ENCODE peak calls at places on chromosomes 3 and 15, in ten cellular contexts. O is mammary epithelial cell, Z is lung, K is GM12878, M is OCI-LY7, B is A549, A is suprapubic skin, I is Panc1, U is ovary, E is heart left ventricle. J is an unnamed sample.

GRCh38 chr3:100634493-100635272 is 25.3 kb downstream of the ADGRG7 start:
- DNase-seq in M (peak), U (no peak), Z (no peak), A (no peak), K (peak), E (no peak), I (no peak), B (peak), O (peak), J (no peak)

GRCh38 chr3:153373571-153373970 is 211.5 kb downstream of the RAP2B start:
- DNase-seq in E (peak), A (no peak), O (no peak), Z (no peak), U (no peak), B (no peak), M (peak), K (peak), I (no peak), J (no peak)

GRCh38 chr3:52593103-52593502 is 56.7 kb downstream of the UQCC5 start:
- DNase-seq in Z (no peak), O (no peak), B (no peak), E (peak), U (no peak), K (no peak), A (no peak), I (no peak), M (no peak), J (no peak)

GRCh38 chr3:171028025-171028778 is 1.7 kb upstream of the SLC2A2 start:
- DNase-seq in B (no peak), Z (peak), E (peak), A (no peak), O (peak), U (peak), K (no peak), I (no peak), M (no peak), J (peak)

GRCh38 chr15:66865622-66866611 is 163.9 kb downstream of the SMAD6 start:
- DNase-seq in U (no peak), A (no peak), B (no peak), K (peak), M (peak), Z (peak), E (peak), O (no peak), I (no peak), J (peak)

GRCh38 chr15:93026359-93026758 is 62.7 kb downstream of the RGMA start:
- DNase-seq in B (no peak), A (peak), I (no peak), M (no peak), O (no peak), K (no peak), E (no peak), Z (no peak), U (no peak), J (no peak)

GRCh38 chr3:98994128-98994762 is 92.8 kb upstream of the DCBLD2 start:
- DNase-seq in K (no peak), A (no peak), I (no peak), M (no peak), E (no peak), O (peak), U (no peak), Z (no peak), B (peak), J (no peak)

GRCh38 chr3:4421121-4421520 is 45.9 kb downstream of the SUMF1 start:
- DNase-seq in B (peak), Z (no peak), U (no peak), K (no peak), O (peak), E (no peak), A (no peak), M (no peak), I (no peak), J (no peak)

GRCh38 chr3:195352895-195353488 is 82.0 kb upstream of the XXYLT1 start:
- DNase-seq in I (peak), M (no peak), E (no peak), A (no peak), U (no peak), K (no peak), O (peak), Z (no peak), B (peak), J (no peak)

GRCh38 chr3:170809021-170809974 is 60.7 kb downstream of the RPL22L1 start:
- DNase-seq in E (no peak), I (peak), O (peak), U (no peak), K (no peak), M (peak), Z (no peak), B (peak), A (no peak), J (peak)

GRCh38 chr3:58692484-58692883 is 25.9 kb upstream of the FAM3D start:
- DNase-seq in M (no peak), O (no peak), I (no peak), K (no peak), E (no peak), B (no peak), U (no peak), Z (no peak), A (no peak), J (no peak)

GRCh38 chr3:58691997-58692396 is 25.4 kb upstream of the FAM3D start:
- DNase-seq in B (peak), I (no peak), U (no peak), E (no peak), O (peak), M (peak), K (no peak), Z (no peak), A (no peak), J (no peak)

GRCh38 chr3:58686847-58687246 is 20.3 kb upstream of the FAM3D start:
- DNase-seq in A (no peak), B (no peak), O (no peak), E (no peak), Z (no peak), U (no peak), M (no peak), I (no peak), K (no peak), J (no peak)

GRCh38 chr3:58688563-58688962 is 22.0 kb upstream of the FAM3D start:
- DNase-seq in M (no peak), I (no peak), B (no peak), O (no peak), U (no peak), K (no peak), E (no peak), Z (no peak), A (no peak), J (no peak)

GRCh38 chr3:58690490-58690889 is 23.9 kb upstream of the FAM3D start:
- DNase-seq in A (no peak), M (no peak), O (no peak), K (no peak), U (no peak), I (no peak), Z (no peak), B (no peak), E (no peak), J (no peak)
- H3K27ac ChIP-seq in A (no peak), M (no peak), O (no peak), K (no peak), U (no peak), I (no peak), Z (no peak), B (no peak), E (no peak), J (no peak)

GRCh38 chr15:89492934-89493631 is 3.3 kb downstream of the RHCG start:
- DNase-seq in U (no peak), M (no peak), B (no peak), I (no peak), O (no peak), E (no peak), A (peak), Z (no peak), K (no peak), J (no peak)

GRCh38 chr15:89490550-89491315 is 5.7 kb downstream of the RHCG start:
- DNase-seq in U (no peak), M (no peak), O (no peak), I (no peak), Z (no peak), A (no peak), E (no peak), B (no peak), K (no peak), J (peak)

GRCh38 chr15:89490081-89490480 is 6.3 kb downstream of the RHCG start:
- DNase-seq in K (no peak), I (no peak), A (peak), U (no peak), M (no peak), E (no peak), B (no peak), Z (no peak), O (no peak), J (no peak)

GRCh38 chr15:89494006-89494405 is 2.4 kb downstream of the RHCG start:
- DNase-seq in Z (no peak), K (no peak), U (no peak), O (no peak), I (no peak), A (no peak), M (no peak), B (no peak), E (no peak), J (no peak)

DNA sequence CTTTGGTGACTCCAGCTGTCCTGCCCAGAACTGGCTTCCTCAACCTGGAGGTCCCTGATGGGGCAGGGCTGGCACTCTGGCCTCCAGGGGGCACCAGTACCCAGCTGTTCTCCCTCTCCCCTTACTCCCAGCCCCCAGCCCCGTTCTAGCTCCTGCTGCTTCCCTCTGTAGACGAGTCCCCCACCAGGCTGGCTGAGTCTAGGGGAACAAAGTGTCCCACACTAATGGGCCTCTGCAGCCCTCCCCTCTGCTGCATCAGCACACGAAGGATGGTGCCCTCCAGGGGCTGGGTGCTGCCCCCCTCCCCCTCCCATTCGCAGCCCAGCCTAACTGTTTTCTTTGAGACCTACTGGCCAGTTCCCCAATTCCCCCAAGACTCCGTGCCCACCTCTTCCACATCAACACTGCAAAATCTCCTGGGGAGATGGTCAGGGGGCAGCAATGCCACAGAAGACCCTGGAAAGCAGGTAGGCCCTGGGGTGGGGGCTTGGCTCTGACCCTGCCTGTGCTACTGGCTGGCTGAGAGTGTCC is 4.2 kb downstream of the RHCG start:
- DNase-seq in M (peak), I (no peak), Z (no peak), K (no peak), U (no peak), A (peak), E (no peak), B (no peak), O (no peak), J (no peak)
- TF ChIP-seq CTCF in M (peak), I (peak), Z (no peak), K (peak), U (no peak), A (no peak), E (no peak), B (peak), O (peak), J (no peak)

DNA sequence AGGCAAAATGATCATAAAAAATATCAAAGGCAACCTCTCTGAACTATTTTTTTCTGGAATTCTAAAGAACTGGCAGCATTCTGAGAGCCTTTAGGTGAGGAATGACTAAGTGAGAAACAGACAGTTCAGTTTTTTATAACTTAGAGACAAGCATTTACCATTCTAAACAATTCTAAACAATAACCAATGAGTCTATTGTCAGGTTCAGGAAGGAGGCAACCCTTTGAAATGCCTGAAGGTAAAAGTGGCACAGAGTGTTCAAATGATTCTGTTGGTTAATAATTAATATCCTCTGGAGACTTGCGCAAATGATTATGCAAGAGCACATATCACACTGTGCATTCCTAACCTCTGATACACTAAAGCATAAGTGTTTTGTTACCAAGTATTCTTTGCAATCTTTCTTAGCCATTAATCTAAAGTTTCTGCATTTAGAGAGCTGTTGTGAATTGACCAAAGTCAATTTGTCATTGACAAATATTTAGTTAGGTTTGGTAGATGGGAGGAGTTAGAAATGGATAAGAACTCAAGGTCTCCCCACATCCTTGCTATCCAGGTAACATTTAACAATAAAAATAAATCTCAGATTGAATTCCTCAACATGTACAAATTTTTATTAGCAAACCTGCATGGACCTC is 9.2 kb upstream of the TGFBR2 start:
- DNase-seq in E (no peak), M (no peak), Z (no peak), A (no peak), I (no peak), B (peak), U (no peak), O (peak), K (no peak), J (no peak)
- H3K27ac ChIP-seq in E (peak), M (no peak), Z (no peak), A (peak), I (no peak), B (peak), U (no peak), O (peak), K (no peak), J (no peak)

DNA sequence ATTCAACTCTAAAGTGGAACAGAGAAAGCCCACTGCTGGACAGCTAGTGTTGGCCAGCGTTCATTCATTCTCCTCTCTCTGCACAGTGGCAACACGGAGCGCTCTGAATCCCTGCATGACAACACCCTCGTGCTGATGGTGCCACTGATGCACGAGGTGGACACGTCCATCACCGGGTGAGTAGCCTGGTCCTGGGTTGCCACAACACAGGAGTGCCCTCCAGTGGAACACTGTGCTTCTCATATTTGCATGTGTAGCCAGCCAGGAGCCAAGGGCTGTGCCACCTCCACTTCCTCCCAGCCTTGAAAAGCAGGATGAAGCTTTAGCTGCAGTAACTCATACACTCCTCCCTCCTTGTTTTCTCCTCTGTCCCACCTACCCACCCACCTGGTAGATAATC is 120.0 kb upstream of the CTDSPL start:
- DNase-seq in U (no peak), A (no peak), I (no peak), K (no peak), O (peak), M (peak), E (peak), Z (peak), B (peak), J (peak)
- TF ChIP-seq CTCF in U (no peak), A (no peak), I (peak), K (no peak), O (peak), M (peak), E (peak), Z (peak), B (peak), J (peak)

GRCh38 chr3:37171144-37171543 is 3.2 kb downstream of the LRRFIP2 start:
- DNase-seq in U (no peak), B (no peak), K (no peak), O (no peak), E (peak), I (no peak), Z (no peak), A (no peak), M (no peak), J (no peak)
- H3K27ac ChIP-seq in U (no peak), B (no peak), K (no peak), O (no peak), E (peak), I (no peak), Z (no peak), A (peak), M (no peak), J (no peak)

GRCh38 chr3:139657434-139657833 is 20.3 kb downstream of the NMNAT3 start:
- DNase-seq in A (no peak), B (no peak), K (no peak), O (no peak), I (no peak), M (no peak), E (no peak), Z (no peak), U (no peak), J (no peak)

GRCh38 chr3:139657936-139658335 is 19.8 kb downstream of the NMNAT3 start:
- DNase-seq in Z (no peak), U (no peak), E (no peak), A (no peak), O (no peak), K (no peak), I (no peak), B (no peak), M (no peak), J (no peak)

GRCh38 chr3:139654637-139655365 is 23.0 kb downstream of the NMNAT3 start:
- DNase-seq in O (peak), A (no peak), B (no peak), E (no peak), Z (no peak), M (no peak), K (no peak), I (no peak), U (no peak), J (no peak)

GRCh38 chr3:139655880-139656279 is 21.9 kb downstream of the NMNAT3 start:
- DNase-seq in A (no peak), U (no peak), Z (no peak), I (no peak), E (peak), K (no peak), O (no peak), M (no peak), B (no peak), J (no peak)

GRCh38 chr3:139653582-139653981 is 24.2 kb downstream of the NMNAT3 start:
- DNase-seq in Z (no peak), O (peak), A (peak), E (no peak), U (no peak), K (no peak), I (no peak), M (no peak), B (no peak), J (no peak)
- TF ChIP-seq CTCF in Z (no peak), O (no peak), A (no peak), E (no peak), U (no peak), K (no peak), I (no peak), M (no peak), B (no peak), J (no peak)

GRCh38 chr3:37546876-37547275 is 314.8 kb upstream of the CTDSPL start:
- DNase-seq in O (peak), K (no peak), U (no peak), Z (no peak), A (no peak), I (no peak), B (peak), M (peak), E (peak), J (no peak)

GRCh38 chr3:37543692-37544091 is 318.0 kb upstream of the CTDSPL start:
- DNase-seq in U (no peak), M (no peak), I (no peak), K (no peak), A (no peak), B (no peak), O (no peak), E (no peak), Z (no peak), J (no peak)

GRCh38 chr3:37545479-37545878 is 316.2 kb upstream of the CTDSPL start:
- DNase-seq in U (peak), M (no peak), B (no peak), O (no peak), I (no peak), A (no peak), E (peak), K (no peak), Z (no peak), J (no peak)

GRCh38 chr3:37544105-37544504 is 317.6 kb upstream of the CTDSPL start:
- DNase-seq in M (no peak), A (no peak), K (no peak), U (no peak), B (no peak), E (no peak), I (no peak), O (no peak), Z (no peak), J (no peak)

DNA sequence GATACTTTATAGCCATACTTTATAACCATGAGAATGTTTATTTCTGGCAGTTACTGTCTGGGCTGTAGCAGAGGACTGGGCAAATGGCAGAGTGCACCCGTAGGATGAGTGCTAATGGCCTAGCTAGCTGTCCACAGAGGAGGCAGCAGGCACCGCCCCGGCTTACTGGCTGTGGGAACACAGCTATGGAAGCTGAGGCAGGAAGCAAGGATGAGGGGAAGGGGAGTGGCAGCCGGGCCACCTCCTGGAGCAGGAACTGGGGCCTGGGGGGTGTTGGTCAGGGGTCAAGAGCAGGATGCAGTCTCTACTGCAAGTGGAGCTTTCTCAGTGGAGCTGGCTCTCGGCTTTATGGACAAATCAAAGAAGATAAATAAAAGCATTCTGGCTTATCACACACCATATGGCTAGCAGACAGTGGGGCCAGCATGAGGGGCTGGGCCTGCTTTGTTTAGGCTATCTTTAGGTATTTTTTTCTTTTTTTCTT is 316.8 kb upstream of the CTDSPL start:
- DNase-seq in U (peak), Z (no peak), I (no peak), M (no peak), A (no peak), O (no peak), K (no peak), E (no peak), B (no peak), J (no peak)
- H3K27ac ChIP-seq in U (peak), Z (no peak), I (no peak), M (no peak), A (no peak), O (no peak), K (no peak), E (no peak), B (no peak), J (no peak)

GRCh38 chr15:37794947-37795346 is 139.5 kb upstream of the TMCO5A start:
- DNase-seq in K (no peak), Z (no peak), U (no peak), B (no peak), I (no peak), E (no peak), M (no peak), O (no peak), A (no peak), J (no peak)

GRCh38 chr15:37791693-37792092 is 142.7 kb upstream of the TMCO5A start:
- DNase-seq in O (no peak), M (no peak), B (no peak), U (no peak), Z (no peak), K (no peak), A (no peak), I (no peak), E (no peak), J (no peak)

GRCh38 chr15:37789881-37790280 is 144.6 kb upstream of the TMCO5A start:
- DNase-seq in K (no peak), M (no peak), U (no peak), E (no peak), Z (no peak), I (no peak), B (no peak), O (peak), A (no peak), J (no peak)

GRCh38 chr15:37793851-37794250 is 140.6 kb upstream of the TMCO5A start:
- DNase-seq in K (no peak), I (no peak), M (no peak), U (no peak), A (no peak), O (no peak), E (no peak), B (no peak), Z (no peak), J (no peak)

GRCh38 chr15:37792351-37792750 is 142.1 kb upstream of the TMCO5A start:
- DNase-seq in B (no peak), M (no peak), E (no peak), O (no peak), U (no peak), Z (no peak), I (no peak), K (no peak), A (no peak), J (no peak)
- TF ChIP-seq CTCF in B (no peak), M (no peak), E (no peak), O (no peak), U (no peak), Z (no peak), I (no peak), K (no peak), A (no peak), J (no peak)